ENCODE peak calls at places on chromosomes 6 and 20, in seven cellular contexts. One of them, this sample, is unnamed.

GRCh38 chr20:58650181-58650775 is 805 bp upstream of the STX16 start:
- DNase-seq in tibial nerve: peak; percentile 29
- DNase-seq in cardiac muscle cell: peak; percentile 41
- DNase-seq in heart right ventricle: peak; percentile 50
- DNase-seq in endodermal cell: peak; percentile 75
- DNase-seq in tibial artery: no peak
- DNase-seq in IMR-90: no peak
- DNase-seq in this sample: no peak

GRCh38 chr6:26514984-26515383 is 14.9 kb downstream of the BTN1A1 start:
- DNase-seq in tibial nerve: no peak
- DNase-seq in cardiac muscle cell: no peak
- DNase-seq in heart right ventricle: no peak
- DNase-seq in endodermal cell: no peak
- DNase-seq in IMR-90: peak; percentile 73
- DNase-seq in tibial artery: no peak
- DNase-seq in this sample: no peak

GRCh38 chr6:15682965-15683822 is 20.4 kb upstream of the DTNBP1 start:
- DNase-seq in endodermal cell: no peak
- DNase-seq in tibial nerve: no peak
- DNase-seq in cardiac muscle cell: no peak
- DNase-seq in tibial artery: no peak
- DNase-seq in heart right ventricle: no peak
- DNase-seq in IMR-90: no peak
- DNase-seq in this sample: no peak

GRCh38 chr6:156719720-156720563 is 57.2 kb upstream of the ARID1B start:
- DNase-seq in heart right ventricle: peak; percentile 93
- DNase-seq in tibial artery: peak; percentile 98
- DNase-seq in cardiac muscle cell: peak; percentile 8
- DNase-seq in tibial nerve: peak; percentile 91
- DNase-seq in IMR-90: peak; percentile 87
- DNase-seq in endodermal cell: peak; percentile 86
- DNase-seq in this sample: peak; percentile 69

GRCh38 chr6:21053612-21054011 is 519.4 kb downstream of the CDKAL1 start:
- DNase-seq in tibial nerve: no peak
- DNase-seq in heart right ventricle: no peak
- DNase-seq in endodermal cell: no peak
- DNase-seq in tibial artery: no peak
- DNase-seq in IMR-90: peak; percentile 37
- DNase-seq in cardiac muscle cell: no peak
- DNase-seq in this sample: no peak

GRCh38 chr6:85126448-85127178 is 323.3 kb upstream of the NT5E start:
- DNase-seq in heart right ventricle: no peak
- DNase-seq in IMR-90: peak; percentile 2
- DNase-seq in tibial nerve: peak; percentile 34
- DNase-seq in cardiac muscle cell: peak; percentile 68
- DNase-seq in endodermal cell: peak; percentile 93
- DNase-seq in tibial artery: peak; percentile 81
- DNase-seq in this sample: no peak

GRCh38 chr6:79461205-79461604 is 76.0 kb downstream of the LCA5 start:
- DNase-seq in tibial nerve: no peak
- DNase-seq in endodermal cell: no peak
- DNase-seq in tibial artery: no peak
- DNase-seq in cardiac muscle cell: no peak
- DNase-seq in IMR-90: no peak
- DNase-seq in heart right ventricle: no peak
- DNase-seq in this sample: no peak

GRCh38 chr20:8523684-8524083 is 391.6 kb downstream of the PLCB1 start:
- DNase-seq in heart right ventricle: no peak
- DNase-seq in endodermal cell: peak; percentile 47
- DNase-seq in tibial nerve: no peak
- DNase-seq in IMR-90: peak; percentile 8
- DNase-seq in cardiac muscle cell: peak; percentile 24
- DNase-seq in tibial artery: no peak
- DNase-seq in this sample: peak; percentile 25

GRCh38 chr6:15399651-15400470 is 154.0 kb downstream of the JARID2 start:
- DNase-seq in IMR-90: peak; percentile 82
- DNase-seq in tibial artery: peak; percentile 81
- DNase-seq in cardiac muscle cell: peak; percentile 47
- DNase-seq in endodermal cell: peak; percentile 69
- DNase-seq in tibial nerve: peak; percentile 78
- DNase-seq in heart right ventricle: peak; percentile 90
- DNase-seq in this sample: peak; percentile 53

GRCh38 chr20:63273635-63274380 is 1.2 kb downstream of the ARFGAP1 start:
- DNase-seq in heart right ventricle: no peak
- DNase-seq in tibial nerve: no peak
- DNase-seq in endodermal cell: no peak
- DNase-seq in cardiac muscle cell: no peak
- DNase-seq in IMR-90: peak; percentile 88
- DNase-seq in tibial artery: no peak
- DNase-seq in this sample: no peak

GRCh38 chr20:46057856-46058655 is 29.0 kb downstream of the SLC12A5 start:
- DNase-seq in tibial artery: peak; percentile 74
- DNase-seq in endodermal cell: peak; percentile 87
- DNase-seq in IMR-90: peak; percentile 47
- DNase-seq in cardiac muscle cell: peak; percentile 45
- DNase-seq in tibial nerve: no peak
- DNase-seq in heart right ventricle: peak; percentile 29
- DNase-seq in this sample: no peak

GRCh38 chr6:138837246-138837645 is 41.4 kb downstream of the ECT2L start:
- DNase-seq in tibial artery: no peak
- DNase-seq in heart right ventricle: no peak
- DNase-seq in cardiac muscle cell: no peak
- DNase-seq in tibial nerve: no peak
- DNase-seq in endodermal cell: no peak
- DNase-seq in IMR-90: no peak
- DNase-seq in this sample: no peak

GRCh38 chr6:75412937-75413662 is 80.5 kb downstream of the FILIP1 start:
- DNase-seq in tibial nerve: no peak
- DNase-seq in tibial artery: no peak
- DNase-seq in heart right ventricle: no peak
- DNase-seq in endodermal cell: no peak
- DNase-seq in cardiac muscle cell: no peak
- DNase-seq in IMR-90: peak; percentile 95
- DNase-seq in this sample: no peak

GRCh38 chr6:134429861-134430380 is 112.0 kb upstream of the SGK1 start:
- DNase-seq in tibial artery: no peak
- DNase-seq in tibial nerve: no peak
- DNase-seq in cardiac muscle cell: no peak
- DNase-seq in heart right ventricle: no peak
- DNase-seq in endodermal cell: no peak
- DNase-seq in IMR-90: no peak
- DNase-seq in this sample: no peak

GRCh38 chr6:7905416-7905815 is 5.2 kb downstream of the TXNDC5 start:
- DNase-seq in endodermal cell: no peak
- DNase-seq in tibial artery: no peak
- DNase-seq in IMR-90: peak; percentile 36
- DNase-seq in tibial nerve: no peak
- DNase-seq in cardiac muscle cell: no peak
- DNase-seq in heart right ventricle: no peak
- DNase-seq in this sample: no peak

GRCh38 chr6:43033874-43034273 is 12.5 kb downstream of the RRP36 start:
- DNase-seq in heart right ventricle: no peak
- DNase-seq in endodermal cell: no peak
- DNase-seq in IMR-90: no peak
- DNase-seq in tibial artery: no peak
- DNase-seq in tibial nerve: no peak
- DNase-seq in cardiac muscle cell: no peak
- DNase-seq in this sample: no peak
- H3K36me3 ChIP-seq in heart right ventricle: no peaks in the 10 kb centered on the region
- H3K36me3 ChIP-seq in endodermal cell: peaks cover 71% of the 10 kb centered on the region
- H3K36me3 ChIP-seq in IMR-90: peaks cover 59% of the 10 kb centered on the region
- H3K36me3 ChIP-seq in tibial artery: peaks cover 24% of the 10 kb centered on the region
- H3K36me3 ChIP-seq in tibial nerve: peaks cover 100% of the 10 kb centered on the region
- H3K36me3 ChIP-seq in cardiac muscle cell: peaks cover 48% of the 10 kb centered on the region
- H3K36me3 ChIP-seq in this sample: peaks cover 80% of the 10 kb centered on the region

GRCh38 chr20:55086421-55086820 is 611.0 kb downstream of the DOK5 start:
- DNase-seq in tibial artery: no peak
- DNase-seq in cardiac muscle cell: no peak
- DNase-seq in tibial nerve: no peak
- DNase-seq in IMR-90: no peak
- DNase-seq in endodermal cell: no peak
- DNase-seq in heart right ventricle: no peak
- DNase-seq in this sample: no peak
- H3K9me3 ChIP-seq in tibial artery: no peaks in the 10 kb centered on the region
- H3K9me3 ChIP-seq in cardiac muscle cell: no peaks in the 10 kb centered on the region
- H3K9me3 ChIP-seq in tibial nerve: no peaks in the 10 kb centered on the region
- H3K9me3 ChIP-seq in IMR-90: peaks cover 3% of the 10 kb centered on the region
- H3K9me3 ChIP-seq in endodermal cell: peaks cover 15% of the 10 kb centered on the region
- H3K9me3 ChIP-seq in heart right ventricle: no peaks in the 10 kb centered on the region
- H3K9me3 ChIP-seq in this sample: no peaks in the 10 kb centered on the region

GRCh38 chr6:118594877-118595276 is 46.8 kb downstream of the PLN start:
- DNase-seq in heart right ventricle: no peak
- DNase-seq in tibial nerve: no peak
- DNase-seq in endodermal cell: no peak
- DNase-seq in IMR-90: no peak
- DNase-seq in tibial artery: no peak
- DNase-seq in cardiac muscle cell: no peak
- DNase-seq in this sample: no peak
- H3K36me3 ChIP-seq in heart right ventricle: no peaks in the 10 kb centered on the region
- H3K36me3 ChIP-seq in tibial nerve: no peaks in the 10 kb centered on the region
- H3K36me3 ChIP-seq in endodermal cell: no peaks in the 10 kb centered on the region
- H3K36me3 ChIP-seq in IMR-90: no peaks in the 10 kb centered on the region
- H3K36me3 ChIP-seq in tibial artery: no peaks in the 10 kb centered on the region
- H3K36me3 ChIP-seq in cardiac muscle cell: no peaks in the 10 kb centered on the region
- H3K36me3 ChIP-seq in this sample: no peaks in the 10 kb centered on the region

DNA sequence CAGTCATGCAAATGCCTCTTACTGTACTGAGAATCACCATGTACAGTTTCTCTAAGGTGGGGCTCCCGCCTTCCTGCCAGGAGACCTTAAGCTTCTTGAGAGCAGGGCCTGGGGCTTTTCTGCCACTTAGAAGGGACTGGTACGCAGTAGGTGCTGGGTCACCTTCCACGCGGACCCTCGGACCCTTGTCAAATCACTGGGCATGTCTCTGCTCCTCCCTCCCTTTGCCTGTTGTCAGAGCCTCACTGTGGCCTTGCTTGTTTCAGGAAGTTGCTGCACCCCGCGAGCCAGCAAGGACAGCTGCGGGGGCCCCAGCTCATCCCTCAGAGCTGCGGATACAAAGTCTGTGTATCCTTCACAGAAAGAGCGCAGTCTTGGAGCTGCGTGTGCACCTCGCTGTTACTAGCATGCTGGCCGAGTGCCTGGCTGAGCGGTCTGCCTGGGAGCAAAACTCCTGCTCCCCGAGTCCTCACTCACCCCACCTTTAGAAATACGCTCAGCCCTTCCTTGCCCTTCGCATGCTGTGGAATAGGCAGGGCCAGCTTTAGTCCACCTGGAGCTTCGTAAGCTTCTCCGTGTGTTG is 30.7 kb upstream of the IRF4 start:
- DNase-seq in heart right ventricle: no peak
- DNase-seq in endodermal cell: no peak
- DNase-seq in cardiac muscle cell: no peak
- DNase-seq in tibial artery: no peak
- DNase-seq in IMR-90: no peak
- DNase-seq in tibial nerve: no peak
- DNase-seq in this sample: no peak
- H3K9me3 ChIP-seq in heart right ventricle: peaks cover 13% of the 10 kb centered on the region
- H3K9me3 ChIP-seq in endodermal cell: peaks cover 27% of the 10 kb centered on the region
- H3K9me3 ChIP-seq in cardiac muscle cell: peaks cover 3% of the 10 kb centered on the region
- H3K9me3 ChIP-seq in tibial artery: peaks cover 17% of the 10 kb centered on the region
- H3K9me3 ChIP-seq in IMR-90: peaks cover 23% of the 10 kb centered on the region
- H3K9me3 ChIP-seq in tibial nerve: no peaks in the 10 kb centered on the region
- H3K9me3 ChIP-seq in this sample: peaks cover 54% of the 10 kb centered on the region

GRCh38 chr6:130863415-130864230 is 36.4 kb downstream of the SMLR1 start:
- DNase-seq in endodermal cell: no peak
- DNase-seq in tibial artery: no peak
- DNase-seq in cardiac muscle cell: no peak
- DNase-seq in heart right ventricle: no peak
- DNase-seq in IMR-90: no peak
- DNase-seq in tibial nerve: no peak
- DNase-seq in this sample: no peak
- H3K36me3 ChIP-seq in endodermal cell: peaks cover 56% of the 10 kb centered on the region
- H3K36me3 ChIP-seq in tibial artery: peaks cover 43% of the 10 kb centered on the region
- H3K36me3 ChIP-seq in cardiac muscle cell: no peaks in the 10 kb centered on the region
- H3K36me3 ChIP-seq in heart right ventricle: no peaks in the 10 kb centered on the region
- H3K36me3 ChIP-seq in IMR-90: peaks cover 31% of the 10 kb centered on the region
- H3K36me3 ChIP-seq in tibial nerve: peaks cover 78% of the 10 kb centered on the region
- H3K36me3 ChIP-seq in this sample: no peaks in the 10 kb centered on the region

GRCh38 chr6:118574051-118574865 is 26.2 kb downstream of the PLN start:
- DNase-seq in heart right ventricle: no peak
- DNase-seq in tibial nerve: no peak
- DNase-seq in tibial artery: no peak
- DNase-seq in IMR-90: peak; percentile 39
- DNase-seq in endodermal cell: peak; percentile 78
- DNase-seq in cardiac muscle cell: no peak
- DNase-seq in this sample: no peak
- H3K9me3 ChIP-seq in heart right ventricle: peaks cover 68% of the 10 kb centered on the region
- H3K9me3 ChIP-seq in tibial nerve: no peaks in the 10 kb centered on the region
- H3K9me3 ChIP-seq in tibial artery: peaks cover 24% of the 10 kb centered on the region
- H3K9me3 ChIP-seq in IMR-90: peaks cover 16% of the 10 kb centered on the region
- H3K9me3 ChIP-seq in endodermal cell: peaks cover 67% of the 10 kb centered on the region
- H3K9me3 ChIP-seq in cardiac muscle cell: no peaks in the 10 kb centered on the region
- H3K9me3 ChIP-seq in this sample: peaks cover 9% of the 10 kb centered on the region

This sample was measured in HAP-1.